ENCODE peak calls at places on chromosomes 4 and X, in eight cellular contexts. D, Z, B, L, V, R, A and O are unnamed samples.

GRCh38 chr4:665751-666435 is 8.2 kb downstream of the ATP5ME start:
- DNase-seq in D (no peak), Z (no peak), B (no peak), L (no peak), V (no peak), R (no peak), A (no peak), O (no peak)

GRCh38 chrX:39174761-39175417 is 373.6 kb downstream of the MID1IP1 start:
- DNase-seq in D (no peak), Z (no peak), B (no peak), L (no peak), V (peak; percentile 46), R (peak; percentile 68), A (no peak), O (peak; percentile 56)

GRCh38 chr4:4395849-4396627 is 9.1 kb downstream of the NSG1 start:
- DNase-seq in D (peak; percentile 57), Z (peak; percentile 23), B (peak; percentile 48), L (peak; percentile 61), V (no peak), R (peak; percentile 17), A (no peak), O (peak; percentile 59)

GRCh38 chr4:125200556-125200955 is 114.2 kb upstream of the FAT4 start:
- DNase-seq in D (no peak), Z (no peak), B (no peak), L (no peak), V (no peak), R (no peak), A (no peak), O (no peak)

GRCh38 chr4:41932988-41933387 is 2.2 kb upstream of the TMEM33 start:
- DNase-seq in D (no peak), Z (no peak), B (no peak), L (no peak), V (no peak), R (no peak), A (no peak), O (no peak)

GRCh38 chr4:15385928-15386327 is 41.9 kb upstream of the C1QTNF7 start:
- DNase-seq in D (no peak), Z (no peak), B (no peak), L (no peak), V (no peak), R (no peak), A (no peak), O (no peak)

GRCh38 chr4:16225139-16225538 is 1.1 kb downstream of the TAPT1 start:
- DNase-seq in D (no peak), Z (peak; percentile 60), B (no peak), L (no peak), V (no peak), R (no peak), A (no peak), O (no peak)

GRCh38 chrX:30570505-30570904 is 7.1 kb downstream of the TASL start:
- DNase-seq in D (no peak), Z (peak; percentile 42), B (no peak), L (no peak), V (no peak), R (peak; percentile 5), A (no peak), O (peak; percentile 1)

GRCh38 chrX:6021316-6022091 is 207.2 kb downstream of the NLGN4X start:
- DNase-seq in D (peak; percentile 16), Z (peak; percentile 23), B (peak; percentile 67), L (peak; percentile 4), V (no peak), R (peak; percentile 61), A (no peak), O (peak; percentile 14)

GRCh38 chr4:111466821-111467605 is 678.2 kb upstream of the FAM241A start:
- DNase-seq in D (no peak), Z (no peak), B (no peak), L (no peak), V (no peak), R (no peak), A (no peak), O (no peak)

GRCh38 chrX:106902684-106903083 is 457 bp downstream of the RIPPLY1 start:
- DNase-seq in D (no peak), Z (no peak), B (no peak), L (no peak), V (no peak), R (no peak), A (no peak), O (no peak)